ENCODE peak calls at places on chromosomes 1 and 21, in six cellular contexts. M, Y, I, Z, V and X are unnamed samples.

GRCh38 chr21:45049725-45050359 is 24.5 kb upstream of the ADARB1 start:
- DNase-seq in Z (no peak), M (peak), I (no peak), V (no peak), Y (no peak), X (no peak)

GRCh38 chr1:23902611-23903278 is 10.4 kb downstream of the CNR2 start:
- DNase-seq in I (no peak), Y (no peak), Z (no peak), M (no peak), V (no peak), X (no peak)

GRCh38 chr1:47438321-47439150 is 692 bp downstream of the FOXD2 start:
- DNase-seq in M (no peak), Y (peak), Z (peak), I (peak), V (peak), X (no peak)

GRCh38 chr1:225482489-225482950 is 54.7 kb upstream of the LBR start:
- DNase-seq in M (peak), Z (no peak), Y (no peak), V (no peak), I (no peak), X (no peak)

GRCh38 chr1:15730936-15731335 is 5.1 kb upstream of the SLC25A34 start:
- DNase-seq in I (no peak), V (no peak), M (no peak), Y (no peak), Z (no peak), X (no peak)

GRCh38 chr1:213940947-213941346 is 46.8 kb upstream of the PROX1 start:
- DNase-seq in V (no peak), Z (no peak), M (no peak), Y (no peak), I (no peak), X (no peak)

GRCh38 chr1:182054698-182055326 is 6.7 kb downstream of the ZNF648 start:
- DNase-seq in V (peak), I (peak), Y (peak), Z (peak), M (no peak), X (peak)

GRCh38 chr1:36391271-36391670 is 5.5 kb upstream of the STK40 start:
- DNase-seq in Y (no peak), Z (no peak), V (no peak), I (no peak), M (no peak), X (no peak)

GRCh38 chr1:26102046-26102925 is 9.3 kb upstream of the PDIK1L start:
- DNase-seq in Z (no peak), V (no peak), I (no peak), M (no peak), Y (no peak), X (no peak)

GRCh38 chr1:81377406-81377805 is 423.3 kb upstream of the ADGRL2 start:
- DNase-seq in Z (no peak), V (no peak), I (no peak), M (no peak), Y (no peak), X (no peak)

GRCh38 chr1:59178339-59178744 is 118.6 kb upstream of the FGGY start:
- DNase-seq in Z (no peak), I (no peak), Y (no peak), V (no peak), M (peak), X (no peak)

GRCh38 chr1:235549361-235550139 is 45.3 kb upstream of the B3GALNT2 start:
- DNase-seq in Z (no peak), I (no peak), V (no peak), M (no peak), Y (no peak), X (no peak)

GRCh38 chr21:15617968-15618367 is 111.8 kb upstream of the USP25 start:
- DNase-seq in Z (no peak), V (no peak), M (no peak), Y (no peak), I (no peak), X (peak)

GRCh38 chr1:237042892-237043576 is 1.1 kb downstream of the RYR2 start:
- DNase-seq in Y (no peak), I (no peak), M (no peak), Z (no peak), V (no peak), X (no peak)

GRCh38 chr1:233245191-233245765 is 50.2 kb downstream of the PCNX2 start:
- DNase-seq in V (no peak), Y (no peak), I (no peak), M (no peak), Z (no peak), X (no peak)

GRCh38 chr1:186626533-186626932 is 53.7 kb downstream of the PTGS2 start:
- DNase-seq in V (no peak), I (no peak), Z (no peak), Y (no peak), M (no peak), X (no peak)

GRCh38 chr1:223887724-223888428 is 42.1 kb upstream of the TP53BP2 start:
- DNase-seq in I (no peak), M (peak), V (no peak), Y (no peak), Z (no peak), X (peak)

GRCh38 chr1:194366705-194367104 is 1180.3 kb upstream of the B3GALT2 start:
- DNase-seq in V (no peak), M (no peak), Z (no peak), Y (no peak), I (no peak), X (no peak)

GRCh38 chr1:24955161-24955560 is 25.1 kb upstream of the RUNX3 start:
- DNase-seq in Y (peak), V (no peak), M (no peak), Z (peak), I (peak), X (no peak)

GRCh38 chr1:52487632-52488031 is 65.3 kb downstream of the TUT4 start:
- DNase-seq in M (no peak), Z (no peak), V (no peak), I (no peak), Y (no peak), X (no peak)

GRCh38 chr1:213657040-213657439 is 330.7 kb upstream of the PROX1 start:
- DNase-seq in V (no peak), Z (no peak), M (no peak), Y (no peak), I (no peak), X (no peak)

GRCh38 chr1:97119260-97119659 is 397.7 kb downstream of the PTBP2 start:
- DNase-seq in M (no peak), Y (no peak), V (no peak), I (no peak), Z (no peak), X (no peak)